ENCODE peak calls at places on chromosomes 12 and 14, in seven cellular contexts. T is activated B cell treated with CpG ODN at 0.5 μM for 24 hours; C is mesenteric fat pad; D is HFFc6; I is right atrium auricular region; N is lower leg skin; Q is activated CD4-positive, CD25-positive, alpha-beta regulatory T cell. V is an unnamed sample.

GRCh38 chr12:131552167-131552863 is 158.6 kb upstream of the SFSWAP start:
- DNase-seq in I (no peak), Q (no peak), C (no peak), T (no peak), N (no peak), D (no peak), V (no peak)

GRCh38 chr12:29008786-29009185 is 140.3 kb upstream of the FAR2 start:
- DNase-seq in N (no peak), D (no peak), T (no peak), C (no peak), I (no peak), Q (no peak), V (no peak)

GRCh38 chr14:64556526-64556925 is 6.8 kb downstream of the PPP1R36 start:
- DNase-seq in I (no peak), T (no peak), Q (no peak), N (no peak), C (no peak), D (peak; percentile 84), V (no peak)

GRCh38 chr14:61528591-61529021 is 166.7 kb upstream of the HIF1A start:
- DNase-seq in N (no peak), D (peak; percentile 91), I (no peak), C (no peak), T (no peak), Q (no peak), V (no peak)

GRCh38 chr12:57476162-57476992 is 3.3 kb downstream of the ARHGAP9 start:
- DNase-seq in Q (peak; percentile 61), D (no peak), I (no peak), C (no peak), N (no peak), T (peak; percentile 54), V (peak; percentile 67)

GRCh38 chr14:67396381-67396965 is 15.5 kb downstream of the PLEK2 start:
- DNase-seq in I (no peak), C (no peak), Q (no peak), T (no peak), N (no peak), D (peak; percentile 43), V (no peak)

GRCh38 chr12:42631507-42631906 is 42.0 kb upstream of the PRICKLE1 start:
- DNase-seq in C (no peak), N (no peak), T (no peak), I (no peak), D (no peak), Q (no peak), V (no peak)

GRCh38 chr14:99118046-99118721 is 153.8 kb downstream of the BCL11B start:
- DNase-seq in Q (no peak), N (peak; percentile 3), I (peak; percentile 23), T (no peak), C (peak; percentile 86), D (no peak), V (peak; percentile 3)

GRCh38 chr14:94143711-94144110 is 14.3 kb upstream of the IFI27L2 start:
- DNase-seq in D (no peak), C (no peak), T (no peak), N (no peak), Q (no peak), I (peak; percentile 5), V (no peak)

GRCh38 chr12:119229837-119230236 is 51.1 kb downstream of the HSPB8 start:
- DNase-seq in D (peak; percentile 18), N (no peak), T (no peak), C (no peak), I (peak; percentile 67), Q (no peak), V (no peak)

GRCh38 chr12:62581288-62582064 is 114.8 kb downstream of the MON2 start:
- DNase-seq in I (no peak), T (no peak), N (no peak), C (no peak), D (peak; percentile 64), Q (no peak), V (no peak)

GRCh38 chr12:27460471-27460978 is 14.0 kb downstream of the SMCO2 start:
- DNase-seq in N (no peak), I (no peak), D (no peak), T (no peak), Q (no peak), C (no peak), V (no peak)

GRCh38 chr12:52285172-52285745 is 6.1 kb downstream of the KRT81 start:
- DNase-seq in C (peak; percentile 33), I (no peak), T (no peak), Q (no peak), D (peak; percentile 75), N (no peak), V (no peak)

GRCh38 chr12:67386869-67387570 is 117.9 kb downstream of the CAND1 start:
- DNase-seq in N (no peak), Q (no peak), C (no peak), T (no peak), D (no peak), I (no peak), V (no peak)

GRCh38 chr12:32988982-32989381 is 92.4 kb upstream of the PKP2 start:
- DNase-seq in T (no peak), D (no peak), I (no peak), N (no peak), C (no peak), Q (no peak), V (no peak)

GRCh38 chr12:69996276-69996675 is 171.2 kb downstream of the MYRFL start:
- DNase-seq in D (no peak), Q (no peak), I (no peak), C (no peak), N (no peak), T (no peak), V (no peak)

GRCh38 chr14:45251912-45252311 is 1.1 kb downstream of the MIS18BP1 start:
- DNase-seq in Q (no peak), T (no peak), I (no peak), D (no peak), C (no peak), N (no peak), V (no peak)

GRCh38 chr12:90514325-90514724 is 440.7 kb downstream of the CCER1 start:
- DNase-seq in Q (no peak), C (no peak), I (no peak), N (no peak), T (no peak), D (no peak), V (no peak)

GRCh38 chr12:124537525-124538193 is 29.8 kb downstream of the NCOR2 start:
- DNase-seq in Q (no peak), I (no peak), T (no peak), C (no peak), D (no peak), N (no peak), V (no peak)

GRCh38 chr14:49954171-49954631 is 61.3 kb downstream of the ARF6 start:
- DNase-seq in C (no peak), T (no peak), I (no peak), N (no peak), Q (no peak), D (peak; percentile 75), V (no peak)

GRCh38 chr12:19138551-19139344 is 9.2 kb downstream of the PLEKHA5 start:
- DNase-seq in I (no peak), Q (no peak), T (no peak), C (no peak), N (no peak), D (peak; percentile 98), V (no peak)

GRCh38 chr12:53060721-53061276 is 10.9 kb downstream of the TNS2 start:
- DNase-seq in T (no peak), N (peak; percentile 22), C (peak; percentile 88), Q (no peak), D (no peak), I (no peak), V (no peak)

GRCh38 chr14:105283028-105283427 is 17.8 kb downstream of the BRF1 start:
- DNase-seq in I (no peak), D (no peak), C (no peak), Q (no peak), T (no peak), N (no peak), V (no peak)

GRCh38 chr12:66945189-66945817 is 266.4 kb upstream of the GRIP1 start:
- DNase-seq in T (no peak), I (no peak), C (no peak), N (no peak), D (no peak), Q (no peak), V (no peak)

GRCh38 chr12:92574046-92574783 is 128.6 kb upstream of the PLEKHG7 start:
- DNase-seq in T (no peak), Q (no peak), N (no peak), I (no peak), C (no peak), D (no peak), V (no peak)

GRCh38 chr12:116745554-116745953 is 7.4 kb downstream of the RNFT2 start:
- DNase-seq in C (no peak), I (no peak), Q (no peak), T (no peak), D (no peak), N (no peak), V (no peak)

GRCh38 chr12:114678028-114678427 is 5.9 kb downstream of the TBX3 start:
- DNase-seq in D (no peak), T (no peak), C (no peak), I (no peak), N (no peak), Q (no peak), V (no peak)

GRCh38 chr14:69501362-69501964 is 16.9 kb downstream of the PLEKHD1 start:
- DNase-seq in I (no peak), T (no peak), C (no peak), N (no peak), Q (no peak), D (no peak), V (no peak)

GRCh38 chr14:23061995-23062394 is 4.7 kb upstream of the CDH24 start:
- DNase-seq in C (peak; percentile 83), D (peak; percentile 90), N (peak; percentile 74), Q (no peak), I (peak; percentile 81), T (no peak), V (no peak)

V was measured in central memory CD8-positive, alpha-beta T cell.